ENCODE peak calls at places on chromosome 22, in six cellular contexts. P, C, S, O, F and M are unnamed samples.

GRCh38 chr22:44360686-44361381 is 48.1 kb upstream of the SHISAL1 start:
- DNase-seq in P (peak), C (no peak), S (peak), O (no peak), F (no peak), M (no peak)

GRCh38 chr22:37427128-37427710 is at the start of gene ELFN2:
- DNase-seq in P (peak), C (no peak), S (peak), O (peak), F (no peak), M (no peak)

GRCh38 chr22:46806789-46807188 is 44.3 kb downstream of the TBC1D22A start:
- DNase-seq in P (no peak), C (no peak), S (no peak), O (no peak), F (no peak), M (no peak)

GRCh38 chr22:33271390-33272161 is 213.4 kb upstream of the SYN3 start:
- DNase-seq in P (no peak), C (no peak), S (no peak), O (no peak), F (peak), M (peak)

GRCh38 chr22:47136671-47137070 is 374.2 kb downstream of the TBC1D22A start:
- DNase-seq in P (no peak), C (no peak), S (no peak), O (no peak), F (no peak), M (no peak)

GRCh38 chr22:38501797-38502672 is 4.1 kb downstream of the DDX17 start:
- DNase-seq in P (no peak), C (no peak), S (no peak), O (no peak), F (no peak), M (no peak)

GRCh38 chr22:37279469-37279868 is 2.8 kb upstream of the CYTH4 start:
- DNase-seq in P (no peak), C (no peak), S (no peak), O (no peak), F (no peak), M (peak)

GRCh38 chr22:46089426-46090041 is 60.8 kb upstream of the PPARA start:
- DNase-seq in P (no peak), C (no peak), S (no peak), O (no peak), F (no peak), M (no peak)

GRCh38 chr22:23000657-23001439 is 69.5 kb upstream of the GNAZ start:
- DNase-seq in P (no peak), C (no peak), S (no peak), O (no peak), F (no peak), M (no peak)

GRCh38 chr22:46687045-46687444 is 51.0 kb downstream of the CERK start:
- DNase-seq in P (no peak), C (no peak), S (no peak), O (no peak), F (no peak), M (no peak)

GRCh38 chr22:43446881-43447280 is 35.1 kb downstream of the MPPED1 start:
- DNase-seq in P (peak), C (no peak), S (no peak), O (no peak), F (no peak), M (no peak)

GRCh38 chr22:45957826-45958225 is 19.1 kb downstream of the WNT7B start:
- DNase-seq in P (no peak), C (no peak), S (no peak), O (no peak), F (no peak), M (no peak)

GRCh38 chr22:31287818-31288495 is 4.3 kb downstream of the PIK3IP1 start:
- DNase-seq in P (no peak), C (no peak), S (no peak), O (no peak), F (no peak), M (peak)

GRCh38 chr22:36732609-36733008 is 29.1 kb upstream of the CACNG2 start:
- DNase-seq in P (no peak), C (no peak), S (no peak), O (no peak), F (no peak), M (no peak)

GRCh38 chr22:34414467-34415440 is 494.5 kb upstream of the LARGE1 start:
- DNase-seq in P (peak), C (peak), S (no peak), O (peak), F (peak), M (peak)

GRCh38 chr22:22884010-22884887 is 3.4 kb upstream of the IGLL5 start:
- DNase-seq in P (peak), C (peak), S (peak), O (peak), F (no peak), M (peak)

GRCh38 chr22:43878831-43879550 is 12.8 kb downstream of the PNPLA5 start:
- DNase-seq in P (no peak), C (no peak), S (no peak), O (no peak), F (no peak), M (no peak)

GRCh38 chr22:47292546-47293320 is 530.3 kb downstream of the TBC1D22A start:
- DNase-seq in P (no peak), C (no peak), S (no peak), O (no peak), F (no peak), M (no peak)

GRCh38 chr22:25564979-25565677 is 653 bp downstream of the GRK3 start:
- DNase-seq in P (peak), C (no peak), S (peak), O (peak), F (no peak), M (peak)

GRCh38 chr22:39984750-39985149 is 10.0 kb upstream of the FAM83F start:
- DNase-seq in P (no peak), C (no peak), S (no peak), O (no peak), F (no peak), M (no peak)

GRCh38 chr22:23259916-23260644 is 79.8 kb downstream of the BCR start:
- DNase-seq in P (no peak), C (no peak), S (no peak), O (peak), F (no peak), M (no peak)

GRCh38 chr22:45334068-45334467 is 24.3 kb downstream of the FAM118A start:
- DNase-seq in P (no peak), C (no peak), S (no peak), O (no peak), F (no peak), M (no peak)

GRCh38 chr22:45531944-45532631 is 29.4 kb downstream of the FBLN1 start:
- DNase-seq in P (no peak), C (no peak), S (no peak), O (no peak), F (no peak), M (no peak)

GRCh38 chr22:24434472-24435322 is 7.3 kb downstream of the ADORA2A start:
- DNase-seq in P (no peak), C (no peak), S (no peak), O (no peak), F (peak), M (peak)

GRCh38 chr22:24432059-24432853 is 4.9 kb downstream of the ADORA2A start:
- DNase-seq in P (no peak), C (no peak), S (no peak), O (peak), F (no peak), M (no peak)

GRCh38 chr22:24433868-24434471 is 6.6 kb downstream of the ADORA2A start:
- DNase-seq in P (no peak), C (no peak), S (peak), O (no peak), F (peak), M (peak)

GRCh38 chr22:24431309-24432034 is 4.1 kb downstream of the ADORA2A start:
- DNase-seq in P (no peak), C (no peak), S (no peak), O (no peak), F (no peak), M (no peak)

DNA sequence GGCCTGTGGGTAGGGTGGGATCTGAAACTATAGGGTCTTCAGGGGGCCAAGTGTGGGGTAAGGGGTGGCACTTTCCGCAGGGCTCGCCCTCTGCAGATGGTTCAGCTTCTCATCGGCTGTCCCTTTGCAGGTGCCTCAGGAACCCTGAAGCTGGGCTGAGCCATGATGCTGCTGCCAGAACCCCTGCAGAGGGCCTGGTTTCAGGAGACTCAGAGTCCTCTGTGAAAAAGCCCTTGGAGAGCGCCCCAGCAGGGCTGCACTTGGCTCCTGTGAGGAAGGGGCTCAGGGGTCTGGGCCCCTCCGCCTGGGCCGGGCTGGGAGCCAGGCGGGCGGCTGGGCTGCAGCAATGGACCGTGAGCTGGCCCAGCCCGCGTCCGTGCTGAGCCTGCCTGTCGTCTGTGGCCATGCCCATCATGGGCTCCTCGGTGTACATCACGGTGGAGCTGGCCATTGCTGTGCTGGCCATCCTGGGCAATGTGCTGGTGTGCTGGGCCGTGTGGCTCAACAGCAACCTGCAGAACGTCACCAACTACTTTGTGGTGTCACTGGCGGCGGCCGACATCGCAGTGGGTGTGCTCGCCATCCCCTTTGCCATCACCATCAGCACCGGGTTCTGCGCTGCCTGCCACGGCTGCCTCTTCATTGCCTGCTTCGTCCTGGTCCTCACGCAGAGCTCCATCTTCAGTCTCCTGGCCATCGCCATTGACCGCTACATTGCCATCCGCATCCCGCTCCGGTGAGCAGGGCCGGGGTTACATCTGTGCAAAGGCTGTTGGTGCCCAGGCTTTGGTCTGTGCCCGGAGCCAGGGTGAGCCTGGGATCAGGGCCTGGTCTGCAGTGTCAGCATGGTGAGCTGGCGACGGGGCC is 5.8 kb downstream of the ADORA2A start:
- DNase-seq in P (no peak), C (no peak), S (no peak), O (no peak), F (no peak), M (no peak)
- TF ChIP-seq MYC in P (no peak), C (no peak), S (no peak), O (no peak), F (no peak), M (no peak)

DNA sequence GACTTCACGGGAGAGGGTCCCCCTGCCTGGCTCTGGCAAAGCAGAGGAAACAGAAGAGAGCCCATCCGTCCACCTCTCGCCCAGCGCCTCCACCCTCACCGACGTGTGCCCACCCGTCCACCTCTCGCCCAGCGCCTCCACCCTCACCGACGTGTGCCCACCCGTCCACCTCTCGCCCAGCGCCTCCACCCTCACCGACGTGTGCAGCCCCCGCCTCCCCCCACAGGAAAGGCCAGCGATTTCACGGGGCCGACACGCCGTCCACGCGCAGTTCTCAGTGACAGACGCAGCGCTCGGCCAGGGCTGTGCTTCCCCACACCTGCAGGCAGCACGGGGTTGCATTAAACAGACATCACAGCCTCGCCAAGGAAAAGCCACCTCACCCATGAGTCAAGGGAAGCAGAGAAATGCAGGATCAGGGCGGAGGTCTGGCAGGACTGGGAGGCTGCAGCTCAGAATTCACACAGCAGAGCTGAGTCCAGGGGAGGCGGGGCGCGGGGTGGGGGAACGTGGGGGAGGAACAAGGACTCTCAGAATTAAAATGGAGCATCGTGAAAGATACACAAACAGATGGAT is 377.8 kb downstream of the BRD1 start:
- DNase-seq in P (no peak), C (no peak), S (no peak), O (no peak), F (no peak), M (no peak)
- TF ChIP-seq MYC in P (no peak), C (no peak), S (no peak), O (no peak), F (no peak), M (no peak)

DNA sequence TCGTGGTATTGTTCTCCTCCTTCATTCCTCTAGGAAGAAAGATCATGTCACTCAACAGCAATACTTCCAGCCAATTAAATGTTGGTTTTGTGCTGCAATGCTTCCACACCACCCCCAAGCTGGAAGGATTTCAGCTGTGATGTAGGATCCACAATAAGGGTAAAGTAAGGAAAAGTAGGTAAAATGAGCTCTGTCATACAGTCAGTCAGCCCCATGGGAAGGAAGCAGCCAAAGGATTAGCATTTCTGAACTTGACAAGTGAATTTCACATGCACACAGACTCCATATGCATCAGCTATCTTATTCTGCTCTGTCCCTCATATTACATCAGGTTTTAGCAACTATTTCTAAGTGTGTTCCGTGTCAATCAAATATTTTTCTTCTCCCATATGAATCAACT is 197.9 kb downstream of the TTC28 start:
- DNase-seq in P (no peak), C (no peak), S (no peak), O (no peak), F (no peak), M (no peak)
- TF ChIP-seq MYC in P (no peak), C (no peak), S (no peak), O (no peak), F (no peak), M (no peak)

DNA sequence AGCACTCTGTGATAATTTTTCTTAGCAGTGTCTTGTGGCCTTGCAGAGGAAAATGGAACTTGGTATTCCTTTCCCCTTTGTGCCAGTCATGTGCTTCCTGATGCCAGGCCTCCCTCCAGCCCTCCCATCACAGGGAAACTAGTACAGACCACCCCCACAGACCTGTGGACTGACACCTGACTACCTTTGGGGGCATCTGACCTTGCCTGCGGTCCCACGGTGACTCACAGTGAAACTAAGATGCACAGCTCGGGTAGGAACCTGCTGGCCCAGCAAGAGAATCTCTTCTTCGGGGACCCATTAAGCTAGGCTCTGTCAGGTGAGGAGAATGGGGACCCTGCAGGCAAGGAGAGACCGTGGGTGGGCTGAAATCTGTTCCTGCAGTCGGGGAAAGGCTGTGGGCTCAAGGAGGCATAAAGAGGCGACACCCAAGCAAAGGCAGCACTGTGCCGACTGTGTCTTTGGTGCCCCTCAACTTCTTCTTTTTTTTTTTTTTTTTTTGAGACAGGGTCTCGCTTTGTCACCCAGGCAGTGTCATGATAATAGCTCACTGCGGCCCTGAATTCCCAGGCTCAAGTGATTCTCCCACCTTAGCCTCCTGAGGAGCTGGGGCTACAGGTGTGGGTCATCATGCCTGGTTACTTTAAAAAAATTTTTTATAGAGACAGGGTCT is 20.9 kb upstream of the PEX26 start:
- DNase-seq in P (no peak), C (no peak), S (no peak), O (no peak), F (peak), M (no peak)
- TF ChIP-seq MYC in P (no peak), C (no peak), S (no peak), O (no peak), F (no peak), M (no peak)

GRCh38 chr22:29703595-29704195 is 16.1 kb upstream of the CABP7 start:
- DNase-seq in P (no peak), C (no peak), S (no peak), O (no peak), F (no peak), M (no peak)
- TF ChIP-seq MYC in P (no peak), C (no peak), S (no peak), O (no peak), F (no peak), M (no peak)

GRCh38 chr22:20607157-20607907 is 99.9 kb downstream of the MED15 start:
- DNase-seq in P (no peak), C (no peak), S (no peak), O (no peak), F (no peak), M (peak)
- TF ChIP-seq MYC in P (no peak), C (no peak), S (no peak), O (no peak), F (no peak), M (no peak)

GRCh38 chr22:49230194-49230577 is 597.5 kb downstream of the BRD1 start:
- DNase-seq in P (no peak), C (no peak), S (no peak), O (peak), F (no peak), M (peak)

GRCh38 chr22:49232319-49233067 is 595.2 kb downstream of the BRD1 start:
- DNase-seq in P (no peak), C (no peak), S (no peak), O (no peak), F (no peak), M (no peak)

GRCh38 chr22:49228431-49229037 is 599.1 kb downstream of the BRD1 start:
- DNase-seq in P (no peak), C (no peak), S (no peak), O (no peak), F (no peak), M (no peak)

GRCh38 chr22:49233507-49234100 is 594.1 kb downstream of the BRD1 start:
- DNase-seq in P (no peak), C (no peak), S (no peak), O (no peak), F (no peak), M (no peak)

DNA sequence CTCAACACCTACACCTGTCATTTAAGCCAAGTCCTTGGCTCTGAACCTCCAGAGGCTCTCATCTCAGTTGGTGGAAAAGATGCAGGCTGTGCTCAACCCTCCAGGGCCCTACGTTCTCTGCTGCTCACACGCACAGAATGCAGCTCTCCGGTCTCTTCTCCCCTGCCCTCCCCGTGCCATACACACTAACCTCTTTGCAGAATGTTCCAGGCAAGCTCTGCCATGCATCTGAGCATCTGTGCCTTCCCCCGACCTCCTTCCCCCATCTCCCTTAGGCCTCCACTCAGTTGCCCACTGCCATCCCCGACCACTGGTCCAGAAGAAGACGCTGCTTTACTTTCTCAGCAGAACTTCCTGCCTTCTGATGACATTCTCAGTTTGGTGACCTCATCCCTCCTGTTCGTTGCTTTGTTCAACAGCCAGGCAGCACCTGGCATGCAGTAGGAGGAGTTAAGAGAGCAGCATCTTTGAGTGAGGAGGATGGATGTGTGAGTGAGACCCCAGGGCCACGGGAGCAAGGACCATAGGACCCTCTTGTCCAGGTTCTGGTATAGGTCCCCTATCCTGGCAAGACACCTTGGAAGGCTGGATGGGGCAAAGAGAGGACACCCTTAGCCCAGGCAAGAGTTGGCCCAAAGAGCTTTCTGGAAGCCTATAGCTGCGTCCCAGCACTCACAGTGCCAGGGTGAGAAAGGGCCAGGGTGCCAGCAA is 598.0 kb downstream of the BRD1 start:
- DNase-seq in P (no peak), C (no peak), S (no peak), O (no peak), F (no peak), M (no peak)
- TF ChIP-seq MYC in P (no peak), C (no peak), S (no peak), O (no peak), F (no peak), M (no peak)

GRCh38 chr22:20741634-20742581 is 32.0 kb upstream of the SERPIND1 start:
- DNase-seq in P (peak), C (peak), S (peak), O (peak), F (no peak), M (peak)
- TF ChIP-seq MYC in P (no peak), C (no peak), S (no peak), O (no peak), F (no peak), M (no peak)

GRCh38 chr22:42154731-42155543 is 24.3 kb upstream of the CYP2D6 start:
- DNase-seq in P (no peak), C (no peak), S (no peak), O (no peak), F (no peak), M (no peak)

GRCh38 chr22:42154293-42154692 is 23.7 kb upstream of the CYP2D6 start:
- DNase-seq in P (no peak), C (no peak), S (no peak), O (no peak), F (no peak), M (no peak)

GRCh38 chr22:42150727-42151590 is 20.3 kb upstream of the CYP2D6 start:
- DNase-seq in P (no peak), C (no peak), S (no peak), O (no peak), F (no peak), M (no peak)

GRCh38 chr22:42151924-42152635 is 21.5 kb upstream of the CYP2D6 start:
- DNase-seq in P (no peak), C (no peak), S (no peak), O (peak), F (no peak), M (no peak)

GRCh38 chr22:42152661-42153270 is 22.2 kb upstream of the CYP2D6 start:
- DNase-seq in P (no peak), C (no peak), S (no peak), O (no peak), F (no peak), M (no peak)
- TF ChIP-seq MYC in P (no peak), C (no peak), S (no peak), O (no peak), F (no peak), M (no peak)